ENCODE peak calls at places on chromosomes 1 and 21, in ten cellular contexts. One of them, this sample, is unnamed.

GRCh38 chr1:52751589-52752306 is 25.5 kb downstream of the ZYG11B start:
- DNase-seq in Calu3: peak
- DNase-seq in ovary: no peak
- DNase-seq in cardiac fibroblast: peak
- DNase-seq in fibroblast of lung: peak
- DNase-seq in heart right ventricle: no peak
- DNase-seq in mammary epithelial cell: no peak
- DNase-seq in GM10248: no peak
- DNase-seq in lower leg skin: no peak
- DNase-seq in thoracic aorta: no peak
- DNase-seq in this sample: no peak

GRCh38 chr1:203528976-203529375 is 35.0 kb downstream of the OPTC start:
- DNase-seq in Calu3: no peak
- DNase-seq in ovary: no peak
- DNase-seq in cardiac fibroblast: no peak
- DNase-seq in fibroblast of lung: no peak
- DNase-seq in heart right ventricle: no peak
- DNase-seq in mammary epithelial cell: no peak
- DNase-seq in GM10248: no peak
- DNase-seq in lower leg skin: no peak
- DNase-seq in thoracic aorta: no peak
- DNase-seq in this sample: no peak

GRCh38 chr1:59422921-59423575 is 126.2 kb downstream of the FGGY start:
- DNase-seq in Calu3: peak
- DNase-seq in ovary: no peak
- DNase-seq in cardiac fibroblast: peak
- DNase-seq in fibroblast of lung: peak
- DNase-seq in heart right ventricle: peak
- DNase-seq in mammary epithelial cell: no peak
- DNase-seq in GM10248: no peak
- DNase-seq in lower leg skin: peak
- DNase-seq in thoracic aorta: peak
- DNase-seq in this sample: peak

GRCh38 chr1:236301080-236301957 is 19.6 kb upstream of the ERO1B start:
- DNase-seq in Calu3: no peak
- DNase-seq in ovary: no peak
- DNase-seq in cardiac fibroblast: no peak
- DNase-seq in fibroblast of lung: no peak
- DNase-seq in heart right ventricle: no peak
- DNase-seq in mammary epithelial cell: no peak
- DNase-seq in GM10248: no peak
- DNase-seq in lower leg skin: peak
- DNase-seq in thoracic aorta: no peak
- DNase-seq in this sample: no peak

GRCh38 chr1:192512426-192513125 is 63.0 kb upstream of the RGS1 start:
- DNase-seq in Calu3: no peak
- DNase-seq in ovary: no peak
- DNase-seq in cardiac fibroblast: no peak
- DNase-seq in fibroblast of lung: no peak
- DNase-seq in heart right ventricle: no peak
- DNase-seq in mammary epithelial cell: no peak
- DNase-seq in GM10248: no peak
- DNase-seq in lower leg skin: no peak
- DNase-seq in thoracic aorta: no peak
- DNase-seq in this sample: no peak

GRCh38 chr1:230421485-230421884 is 4.6 kb downstream of the PGBD5 start:
- DNase-seq in Calu3: no peak
- DNase-seq in ovary: no peak
- DNase-seq in cardiac fibroblast: no peak
- DNase-seq in fibroblast of lung: no peak
- DNase-seq in heart right ventricle: no peak
- DNase-seq in mammary epithelial cell: no peak
- DNase-seq in GM10248: no peak
- DNase-seq in lower leg skin: no peak
- DNase-seq in thoracic aorta: no peak
- DNase-seq in this sample: no peak

GRCh38 chr21:26844258-26845065 is 747 bp downstream of the ADAMTS1 start:
- DNase-seq in Calu3: peak
- DNase-seq in ovary: peak
- DNase-seq in cardiac fibroblast: peak
- DNase-seq in fibroblast of lung: peak
- DNase-seq in heart right ventricle: peak
- DNase-seq in mammary epithelial cell: peak
- DNase-seq in GM10248: no peak
- DNase-seq in lower leg skin: peak
- DNase-seq in thoracic aorta: no peak
- DNase-seq in this sample: peak

GRCh38 chr1:92030701-92031107 is 919 bp downstream of the EPHX4 start:
- DNase-seq in Calu3: peak
- DNase-seq in ovary: no peak
- DNase-seq in cardiac fibroblast: peak
- DNase-seq in fibroblast of lung: peak
- DNase-seq in heart right ventricle: no peak
- DNase-seq in mammary epithelial cell: peak
- DNase-seq in GM10248: no peak
- DNase-seq in lower leg skin: no peak
- DNase-seq in thoracic aorta: no peak
- DNase-seq in this sample: peak

GRCh38 chr1:63319069-63320023 is 3.0 kb upstream of the FOXD3 start:
- DNase-seq in Calu3: no peak
- DNase-seq in ovary: no peak
- DNase-seq in cardiac fibroblast: no peak
- DNase-seq in fibroblast of lung: peak
- DNase-seq in heart right ventricle: no peak
- DNase-seq in mammary epithelial cell: no peak
- DNase-seq in GM10248: no peak
- DNase-seq in lower leg skin: peak
- DNase-seq in thoracic aorta: no peak
- DNase-seq in this sample: no peak

GRCh38 chr1:63318255-63319068 is 3.9 kb upstream of the FOXD3 start:
- DNase-seq in Calu3: no peak
- DNase-seq in ovary: no peak
- DNase-seq in cardiac fibroblast: no peak
- DNase-seq in fibroblast of lung: peak
- DNase-seq in heart right ventricle: no peak
- DNase-seq in mammary epithelial cell: no peak
- DNase-seq in GM10248: no peak
- DNase-seq in lower leg skin: peak
- DNase-seq in thoracic aorta: no peak
- DNase-seq in this sample: no peak

GRCh38 chr1:63316540-63316939 is 5.8 kb upstream of the FOXD3 start:
- DNase-seq in Calu3: no peak
- DNase-seq in ovary: no peak
- DNase-seq in cardiac fibroblast: no peak
- DNase-seq in fibroblast of lung: no peak
- DNase-seq in heart right ventricle: no peak
- DNase-seq in mammary epithelial cell: no peak
- DNase-seq in GM10248: no peak
- DNase-seq in lower leg skin: peak
- DNase-seq in thoracic aorta: no peak
- DNase-seq in this sample: no peak

GRCh38 chr1:63317814-63318156 is 4.6 kb upstream of the FOXD3 start:
- DNase-seq in Calu3: no peak
- DNase-seq in ovary: no peak
- DNase-seq in cardiac fibroblast: no peak
- DNase-seq in fibroblast of lung: peak
- DNase-seq in heart right ventricle: no peak
- DNase-seq in mammary epithelial cell: no peak
- DNase-seq in GM10248: no peak
- DNase-seq in lower leg skin: no peak
- DNase-seq in thoracic aorta: no peak
- DNase-seq in this sample: no peak

DNA sequence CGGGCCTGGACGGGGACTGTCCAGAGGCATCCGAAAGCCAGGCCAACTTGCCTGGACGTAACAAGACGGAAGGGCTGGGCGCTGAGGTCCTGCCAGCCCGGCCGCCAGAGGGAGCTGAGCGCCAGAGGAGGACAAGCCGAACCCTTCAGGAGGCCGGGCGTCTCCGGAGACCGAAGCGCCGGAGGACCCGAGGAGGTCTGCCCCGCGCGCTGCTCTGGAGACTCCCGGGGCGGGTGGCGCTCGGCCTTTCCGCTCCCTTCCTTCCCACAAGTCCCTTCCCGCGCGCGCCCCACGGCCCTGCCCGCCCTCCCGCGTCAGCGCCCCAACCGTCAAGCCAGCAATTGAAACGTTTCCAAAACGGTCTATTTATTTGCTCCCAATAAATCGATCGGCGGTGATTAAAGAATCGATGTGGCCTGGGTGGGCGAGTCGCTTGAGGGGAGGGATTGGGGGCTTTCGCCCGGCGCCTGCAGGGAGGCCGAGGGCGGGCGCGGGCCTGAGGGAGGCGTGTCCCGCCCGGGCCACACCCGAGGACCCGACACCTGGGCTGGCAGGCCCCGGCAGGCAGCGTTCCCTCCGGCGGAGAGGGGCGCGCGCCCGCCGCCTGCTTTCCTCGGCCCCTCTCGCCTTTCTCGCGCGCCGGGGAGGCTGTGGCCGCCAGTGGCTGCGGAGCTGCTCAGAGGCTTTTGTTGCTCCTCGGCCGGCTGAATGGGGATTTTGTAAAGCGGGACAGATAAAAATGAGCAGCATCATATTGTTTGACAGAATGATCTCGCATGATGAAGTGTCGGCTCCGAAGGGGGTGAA is 5.2 kb upstream of the FOXD3 start:
- DNase-seq in Calu3: peak
- DNase-seq in ovary: no peak
- DNase-seq in cardiac fibroblast: peak
- DNase-seq in fibroblast of lung: peak
- DNase-seq in heart right ventricle: peak
- DNase-seq in mammary epithelial cell: peak
- DNase-seq in GM10248: peak
- DNase-seq in lower leg skin: peak
- DNase-seq in thoracic aorta: no peak
- DNase-seq in this sample: peak
- TF ChIP-seq CTCF in Calu3: peak
- TF ChIP-seq CTCF in ovary: no peak
- TF ChIP-seq CTCF in cardiac fibroblast: peak
- TF ChIP-seq CTCF in fibroblast of lung: peak
- TF ChIP-seq CTCF in heart right ventricle: peak
- TF ChIP-seq CTCF in mammary epithelial cell: peak
- TF ChIP-seq CTCF in GM10248: peak
- TF ChIP-seq CTCF in lower leg skin: no peak
- TF ChIP-seq CTCF in thoracic aorta: no peak
- TF ChIP-seq CTCF in this sample: peak

GRCh38 chr1:104125935-104126334 is 376.2 kb downstream of the AMY1C start:
- DNase-seq in Calu3: no peak
- DNase-seq in ovary: no peak
- DNase-seq in cardiac fibroblast: no peak
- DNase-seq in fibroblast of lung: no peak
- DNase-seq in heart right ventricle: no peak
- DNase-seq in mammary epithelial cell: no peak
- DNase-seq in GM10248: no peak
- DNase-seq in lower leg skin: no peak
- DNase-seq in thoracic aorta: no peak
- DNase-seq in this sample: no peak

GRCh38 chr1:104125226-104125625 is 375.5 kb downstream of the AMY1C start:
- DNase-seq in Calu3: no peak
- DNase-seq in ovary: no peak
- DNase-seq in cardiac fibroblast: no peak
- DNase-seq in fibroblast of lung: no peak
- DNase-seq in heart right ventricle: no peak
- DNase-seq in mammary epithelial cell: no peak
- DNase-seq in GM10248: no peak
- DNase-seq in lower leg skin: no peak
- DNase-seq in thoracic aorta: no peak
- DNase-seq in this sample: no peak

DNA sequence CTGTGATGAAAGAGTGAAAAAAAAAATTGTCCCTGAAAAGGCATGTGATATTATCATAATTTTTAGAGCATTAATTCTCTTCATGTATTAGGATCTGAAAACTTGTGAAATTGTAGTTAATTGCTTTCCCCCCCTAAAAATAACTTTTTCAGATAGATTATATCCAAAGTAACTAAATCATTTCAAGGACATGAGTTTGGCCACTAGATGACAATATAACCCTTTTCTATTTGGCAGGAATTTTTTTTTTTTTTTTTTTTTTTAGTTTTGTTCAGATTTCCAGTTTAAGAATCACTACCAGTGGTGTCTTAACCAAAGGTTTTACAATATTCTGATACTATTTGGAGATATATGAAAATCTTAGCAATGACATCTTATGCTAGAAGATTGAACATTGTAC is 370.8 kb downstream of the AMY1C start:
- DNase-seq in Calu3: no peak
- DNase-seq in ovary: no peak
- DNase-seq in cardiac fibroblast: no peak
- DNase-seq in fibroblast of lung: no peak
- DNase-seq in heart right ventricle: no peak
- DNase-seq in mammary epithelial cell: no peak
- DNase-seq in GM10248: no peak
- DNase-seq in lower leg skin: no peak
- DNase-seq in thoracic aorta: no peak
- DNase-seq in this sample: no peak
- TF ChIP-seq CTCF in Calu3: no peak
- TF ChIP-seq CTCF in ovary: no peak
- TF ChIP-seq CTCF in cardiac fibroblast: no peak
- TF ChIP-seq CTCF in fibroblast of lung: no peak
- TF ChIP-seq CTCF in heart right ventricle: no peak
- TF ChIP-seq CTCF in mammary epithelial cell: peak
- TF ChIP-seq CTCF in GM10248: no peak
- TF ChIP-seq CTCF in lower leg skin: no peak
- TF ChIP-seq CTCF in thoracic aorta: no peak
- TF ChIP-seq CTCF in this sample: peak

GRCh38 chr1:38137164-38137563 is 90.6 kb upstream of the POU3F1 start:
- DNase-seq in Calu3: no peak
- DNase-seq in ovary: no peak
- DNase-seq in cardiac fibroblast: no peak
- DNase-seq in fibroblast of lung: no peak
- DNase-seq in heart right ventricle: no peak
- DNase-seq in mammary epithelial cell: peak
- DNase-seq in GM10248: peak
- DNase-seq in lower leg skin: no peak
- DNase-seq in thoracic aorta: no peak
- DNase-seq in this sample: no peak

GRCh38 chr1:38141483-38141882 is 94.9 kb upstream of the POU3F1 start:
- DNase-seq in Calu3: no peak
- DNase-seq in ovary: no peak
- DNase-seq in cardiac fibroblast: no peak
- DNase-seq in fibroblast of lung: no peak
- DNase-seq in heart right ventricle: no peak
- DNase-seq in mammary epithelial cell: no peak
- DNase-seq in GM10248: no peak
- DNase-seq in lower leg skin: no peak
- DNase-seq in thoracic aorta: no peak
- DNase-seq in this sample: no peak

GRCh38 chr1:38140025-38140487 is 93.5 kb upstream of the POU3F1 start:
- DNase-seq in Calu3: no peak
- DNase-seq in ovary: no peak
- DNase-seq in cardiac fibroblast: no peak
- DNase-seq in fibroblast of lung: no peak
- DNase-seq in heart right ventricle: no peak
- DNase-seq in mammary epithelial cell: no peak
- DNase-seq in GM10248: no peak
- DNase-seq in lower leg skin: no peak
- DNase-seq in thoracic aorta: no peak
- DNase-seq in this sample: no peak

GRCh38 chr1:38135621-38136414 is 89.2 kb upstream of the POU3F1 start:
- DNase-seq in Calu3: no peak
- DNase-seq in ovary: no peak
- DNase-seq in cardiac fibroblast: no peak
- DNase-seq in fibroblast of lung: no peak
- DNase-seq in heart right ventricle: no peak
- DNase-seq in mammary epithelial cell: no peak
- DNase-seq in GM10248: no peak
- DNase-seq in lower leg skin: no peak
- DNase-seq in thoracic aorta: no peak
- DNase-seq in this sample: no peak

DNA sequence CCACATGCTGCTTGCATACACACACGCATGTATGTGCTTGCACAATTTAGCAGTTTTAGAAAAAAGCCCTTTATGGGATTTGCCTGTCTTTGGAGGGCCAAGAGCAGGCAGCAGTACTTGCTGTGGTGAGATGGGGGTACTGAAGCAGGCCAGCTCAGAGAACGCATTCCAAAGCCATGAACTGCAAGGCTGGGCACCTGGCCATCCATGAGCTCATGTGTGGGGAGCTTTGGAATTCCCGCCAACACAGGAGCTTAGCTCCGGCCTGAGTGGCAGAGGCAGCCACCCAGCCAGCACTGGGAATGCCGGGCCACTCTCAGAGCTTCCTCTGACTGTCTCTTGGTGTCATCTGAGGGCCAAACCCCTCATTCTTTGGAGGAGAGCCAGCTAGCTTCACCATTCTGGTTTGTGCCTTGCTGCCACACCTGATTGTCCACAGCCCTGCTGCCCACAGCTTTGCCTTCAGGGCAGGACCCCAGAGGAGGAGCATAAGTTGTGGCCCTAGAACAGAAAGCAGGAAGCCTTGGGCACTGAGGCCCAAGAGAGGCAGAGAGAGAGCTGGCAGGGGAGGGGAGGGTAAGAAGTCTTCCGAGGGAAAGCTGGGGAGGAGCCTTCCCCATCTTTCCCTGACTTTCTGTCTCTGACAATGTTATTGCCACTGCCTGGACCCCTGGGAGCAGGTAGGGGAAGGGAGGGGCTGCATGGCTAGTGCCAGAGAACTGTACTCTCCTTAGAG is 92.1 kb upstream of the POU3F1 start:
- DNase-seq in Calu3: no peak
- DNase-seq in ovary: peak
- DNase-seq in cardiac fibroblast: peak
- DNase-seq in fibroblast of lung: peak
- DNase-seq in heart right ventricle: peak
- DNase-seq in mammary epithelial cell: peak
- DNase-seq in GM10248: peak
- DNase-seq in lower leg skin: peak
- DNase-seq in thoracic aorta: peak
- DNase-seq in this sample: peak
- TF ChIP-seq CTCF in Calu3: no peak
- TF ChIP-seq CTCF in ovary: no peak
- TF ChIP-seq CTCF in cardiac fibroblast: peak
- TF ChIP-seq CTCF in fibroblast of lung: peak
- TF ChIP-seq CTCF in heart right ventricle: peak
- TF ChIP-seq CTCF in mammary epithelial cell: peak
- TF ChIP-seq CTCF in GM10248: no peak
- TF ChIP-seq CTCF in lower leg skin: no peak
- TF ChIP-seq CTCF in thoracic aorta: peak
- TF ChIP-seq CTCF in this sample: no peak

DNA sequence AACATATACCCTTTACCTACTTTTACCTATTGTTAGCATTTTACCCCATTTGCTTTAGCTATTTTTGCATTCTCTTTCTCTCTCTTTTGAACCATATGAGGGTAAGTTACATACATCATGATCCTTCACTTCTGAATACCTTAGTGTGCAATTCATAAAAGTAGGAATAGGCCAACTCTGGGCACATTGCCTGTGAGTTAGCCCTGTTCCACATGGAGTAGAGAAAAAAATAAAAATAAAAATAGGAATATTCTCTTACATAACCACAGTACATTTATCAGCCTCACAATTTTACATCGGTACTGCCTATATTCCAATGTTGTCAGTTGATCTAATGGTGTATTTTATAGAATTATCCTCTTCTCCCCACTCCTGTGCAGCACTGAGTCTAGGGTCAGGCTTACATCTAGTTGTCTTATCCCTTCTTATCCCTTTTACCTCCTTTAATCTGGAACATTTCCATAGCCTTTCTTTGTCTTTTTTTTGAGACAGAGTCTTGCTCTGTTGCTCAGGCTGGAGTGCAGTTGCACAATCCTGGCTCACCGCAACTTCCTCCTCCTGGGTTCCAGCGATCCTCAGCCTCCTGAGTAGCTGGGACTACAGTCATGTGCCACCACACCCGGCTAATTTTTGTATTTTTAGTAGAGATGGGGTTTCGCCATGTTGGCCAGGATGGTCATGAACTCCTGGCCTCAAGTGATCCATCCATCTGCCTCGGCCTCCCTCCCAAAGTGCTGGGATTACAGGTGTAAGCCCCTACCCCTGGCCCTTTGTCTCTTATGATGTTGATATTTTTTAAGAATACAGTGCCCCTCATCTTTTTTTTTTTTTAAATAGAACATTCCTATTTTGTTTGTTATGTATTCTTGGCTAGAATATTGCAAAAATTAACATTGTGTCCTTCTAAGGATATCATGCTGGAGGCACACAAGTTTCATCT is 11.1 kb upstream of the SLC30A1 start:
- DNase-seq in Calu3: peak
- DNase-seq in ovary: no peak
- DNase-seq in cardiac fibroblast: peak
- DNase-seq in fibroblast of lung: peak
- DNase-seq in heart right ventricle: peak
- DNase-seq in mammary epithelial cell: peak
- DNase-seq in GM10248: no peak
- DNase-seq in lower leg skin: peak
- DNase-seq in thoracic aorta: no peak
- DNase-seq in this sample: peak
- TF ChIP-seq CTCF in Calu3: no peak
- TF ChIP-seq CTCF in ovary: no peak
- TF ChIP-seq CTCF in cardiac fibroblast: no peak
- TF ChIP-seq CTCF in fibroblast of lung: no peak
- TF ChIP-seq CTCF in heart right ventricle: no peak
- TF ChIP-seq CTCF in mammary epithelial cell: no peak
- TF ChIP-seq CTCF in GM10248: no peak
- TF ChIP-seq CTCF in lower leg skin: no peak
- TF ChIP-seq CTCF in thoracic aorta: no peak
- TF ChIP-seq CTCF in this sample: no peak